ENCODE peak calls at places on chromosomes 6 and 20, in ten cellular contexts. C, X, A, Y, G, Q, R, D, U and O are unnamed samples.

GRCh38 chr6:144582939-144583613 is 297.9 kb downstream of the UTRN start:
- DNase-seq in D (no peak), Y (no peak), Q (no peak), A (no peak), R (peak; percentile 8), X (no peak), U (peak; percentile 22), C (peak; percentile 12), G (peak; percentile 19), O (no peak)

GRCh38 chr6:126337323-126337722 is 2.6 kb upstream of the CENPW start:
- DNase-seq in Y (no peak), Q (no peak), D (no peak), G (peak; percentile 70), C (no peak), X (no peak), R (no peak), U (no peak), A (peak; percentile 68), O (no peak)

GRCh38 chr20:49278817-49279676 is 1.2 kb upstream of the ZNFX1 start:
- DNase-seq in A (no peak), X (peak; percentile 46), D (peak; percentile 12), Q (no peak), G (peak; percentile 20), R (no peak), U (no peak), Y (no peak), C (no peak), O (no peak)

GRCh38 chr20:45822863-45823262 is 4.2 kb downstream of the TNNC2 start:
- DNase-seq in Q (no peak), C (no peak), Y (no peak), U (no peak), R (no peak), X (peak; percentile 67), D (no peak), A (peak; percentile 47), G (peak; percentile 25), O (no peak)

GRCh38 chr20:19858972-19859371 is 100.9 kb downstream of the RIN2 start:
- DNase-seq in X (no peak), R (no peak), U (no peak), G (peak; percentile 92), D (no peak), C (no peak), A (no peak), Y (no peak), Q (no peak), O (no peak)

GRCh38 chr6:139114741-139115140 is 20.1 kb upstream of the HECA start:
- DNase-seq in D (no peak), Y (no peak), U (no peak), C (no peak), G (no peak), A (no peak), Q (no peak), R (no peak), X (no peak), O (no peak)

GRCh38 chr6:43977404-43978111 is 149.7 kb downstream of the MRPL14 start:
- DNase-seq in A (no peak), Q (no peak), Y (no peak), X (no peak), U (no peak), G (no peak), R (no peak), D (no peak), C (no peak), O (no peak)

GRCh38 chr20:21453676-21454075 is 56.4 kb upstream of the NKX2-4 start:
- DNase-seq in C (no peak), D (no peak), U (no peak), A (no peak), R (no peak), Q (no peak), G (no peak), X (no peak), Y (no peak), O (no peak)

GRCh38 chr6:39320370-39320984 is 2.0 kb downstream of the KCNK16 start:
- DNase-seq in A (no peak), D (no peak), R (no peak), X (no peak), C (no peak), U (no peak), G (no peak), Y (no peak), Q (no peak), O (no peak)